ENCODE peak calls at places on chromosomes 5 and 9, in six cellular contexts. One of them, this sample, is unnamed.
A peak's percentile ranks its signal among the peaks of the same experiment; 100 is the strongest.

GRCh38 chr9:31612336-31613030 is 772.0 kb upstream of the ACO1 start:
- DNase-seq in heart left ventricle: no peak
- DNase-seq in head of caudate nucleus: no peak
- DNase-seq in stimulated activated CD4-positive, alpha-beta T cell treated with anti-CD3 and anti-CD28 coated beads, Interleukin-1b, Interleukin-23, amount 100 ng/mL, for 48 hours: no peak
- DNase-seq in fibroblast of the conjunctiva: no peak
- DNase-seq in GM12865: no peak
- DNase-seq in this sample: no peak

GRCh38 chr5:134846641-134846960 is 833 bp downstream of the C5orf24 start:
- DNase-seq in head of caudate nucleus: no peak
- DNase-seq in fibroblast of the conjunctiva: no peak
- DNase-seq in GM12865: peak; percentile 51
- DNase-seq in heart left ventricle: no peak
- DNase-seq in stimulated activated CD4-positive, alpha-beta T cell treated with anti-CD3 and anti-CD28 coated beads, Interleukin-1b, Interleukin-23, amount 100 ng/mL, for 48 hours: peak; percentile 18
- DNase-seq in this sample: no peak

GRCh38 chr9:91740713-91741112 is 209.3 kb downstream of the ROR2 start:
- DNase-seq in GM12865: no peak
- DNase-seq in head of caudate nucleus: no peak
- DNase-seq in stimulated activated CD4-positive, alpha-beta T cell treated with anti-CD3 and anti-CD28 coated beads, Interleukin-1b, Interleukin-23, amount 100 ng/mL, for 48 hours: no peak
- DNase-seq in fibroblast of the conjunctiva: peak; percentile 52
- DNase-seq in heart left ventricle: peak; percentile 49
- DNase-seq in this sample: peak; percentile 73

GRCh38 chr5:59540366-59540765 is 353.2 kb downstream of the PDE4D start:
- DNase-seq in GM12865: no peak
- DNase-seq in heart left ventricle: no peak
- DNase-seq in fibroblast of the conjunctiva: no peak
- DNase-seq in head of caudate nucleus: peak; percentile 67
- DNase-seq in stimulated activated CD4-positive, alpha-beta T cell treated with anti-CD3 and anti-CD28 coated beads, Interleukin-1b, Interleukin-23, amount 100 ng/mL, for 48 hours: no peak
- DNase-seq in this sample: no peak

GRCh38 chr9:137731216-137731946 is 112.6 kb downstream of the EHMT1 start:
- DNase-seq in GM12865: no peak
- DNase-seq in stimulated activated CD4-positive, alpha-beta T cell treated with anti-CD3 and anti-CD28 coated beads, Interleukin-1b, Interleukin-23, amount 100 ng/mL, for 48 hours: no peak
- DNase-seq in fibroblast of the conjunctiva: no peak
- DNase-seq in heart left ventricle: no peak
- DNase-seq in head of caudate nucleus: no peak
- DNase-seq in this sample: no peak

GRCh38 chr9:133935328-133936040 is 56.6 kb downstream of the VAV2 start:
- DNase-seq in heart left ventricle: peak; percentile 80
- DNase-seq in GM12865: no peak
- DNase-seq in fibroblast of the conjunctiva: no peak
- DNase-seq in head of caudate nucleus: peak; percentile 66
- DNase-seq in stimulated activated CD4-positive, alpha-beta T cell treated with anti-CD3 and anti-CD28 coated beads, Interleukin-1b, Interleukin-23, amount 100 ng/mL, for 48 hours: no peak
- DNase-seq in this sample: peak; percentile 85

GRCh38 chr5:474826-475661 is 32.1 kb downstream of the EXOC3 start:
- DNase-seq in head of caudate nucleus: no peak
- DNase-seq in heart left ventricle: peak; percentile 29
- DNase-seq in GM12865: no peak
- DNase-seq in fibroblast of the conjunctiva: no peak
- DNase-seq in stimulated activated CD4-positive, alpha-beta T cell treated with anti-CD3 and anti-CD28 coated beads, Interleukin-1b, Interleukin-23, amount 100 ng/mL, for 48 hours: no peak
- DNase-seq in this sample: peak; percentile 31

GRCh38 chr5:116002116-116002906 is 30.0 kb upstream of the ARL14EPL start:
- DNase-seq in stimulated activated CD4-positive, alpha-beta T cell treated with anti-CD3 and anti-CD28 coated beads, Interleukin-1b, Interleukin-23, amount 100 ng/mL, for 48 hours: no peak
- DNase-seq in head of caudate nucleus: no peak
- DNase-seq in heart left ventricle: no peak
- DNase-seq in GM12865: no peak
- DNase-seq in fibroblast of the conjunctiva: no peak
- DNase-seq in this sample: no peak

GRCh38 chr5:93596310-93596675 is 13.3 kb downstream of the NR2F1 start:
- DNase-seq in heart left ventricle: no peak
- DNase-seq in stimulated activated CD4-positive, alpha-beta T cell treated with anti-CD3 and anti-CD28 coated beads, Interleukin-1b, Interleukin-23, amount 100 ng/mL, for 48 hours: no peak
- DNase-seq in head of caudate nucleus: no peak
- DNase-seq in fibroblast of the conjunctiva: no peak
- DNase-seq in GM12865: no peak
- DNase-seq in this sample: no peak

GRCh38 chr9:117315236-117315635 is 99.6 kb downstream of the ASTN2 start:
- DNase-seq in fibroblast of the conjunctiva: no peak
- DNase-seq in heart left ventricle: no peak
- DNase-seq in GM12865: no peak
- DNase-seq in stimulated activated CD4-positive, alpha-beta T cell treated with anti-CD3 and anti-CD28 coated beads, Interleukin-1b, Interleukin-23, amount 100 ng/mL, for 48 hours: no peak
- DNase-seq in head of caudate nucleus: peak; percentile 79
- DNase-seq in this sample: no peak

GRCh38 chr5:62328772-62329491 is 22.9 kb downstream of the KIF2A start:
- DNase-seq in heart left ventricle: no peak
- DNase-seq in head of caudate nucleus: no peak
- DNase-seq in GM12865: no peak
- DNase-seq in stimulated activated CD4-positive, alpha-beta T cell treated with anti-CD3 and anti-CD28 coated beads, Interleukin-1b, Interleukin-23, amount 100 ng/mL, for 48 hours: no peak
- DNase-seq in fibroblast of the conjunctiva: no peak
- DNase-seq in this sample: no peak

This sample was measured in left ventricle myocardium superior.